ENCODE peak calls at places on chromosomes 3 and 15, in seven cellular contexts. One of them, this sample, is unnamed.

GRCh38 chr15:29045717-29046116 is 159.9 kb downstream of the APBA2 start:
- DNase-seq in trophoblast cell: peak
- DNase-seq in H1: no peak
- DNase-seq in H9: no peak
- DNase-seq in mesenchymal stem cell: peak
- DNase-seq in mesendoderm: no peak
- DNase-seq in neuronal stem cell: no peak
- DNase-seq in this sample: peak

GRCh38 chr3:190053919-190054672 is 66.6 kb downstream of the P3H2 start:
- DNase-seq in mesenchymal stem cell: peak
- DNase-seq in neuronal stem cell: no peak
- DNase-seq in H9: no peak
- DNase-seq in mesendoderm: peak
- DNase-seq in H1: no peak
- DNase-seq in trophoblast cell: peak
- DNase-seq in this sample: peak

GRCh38 chr15:85825719-85826118 is 31.0 kb upstream of the KLHL25 start:
- DNase-seq in H9: no peak
- DNase-seq in neuronal stem cell: no peak
- DNase-seq in trophoblast cell: peak
- DNase-seq in H1: no peak
- DNase-seq in mesenchymal stem cell: no peak
- DNase-seq in mesendoderm: no peak
- DNase-seq in this sample: no peak

GRCh38 chr15:98668566-98669308 is 20.4 kb downstream of the IGF1R start:
- DNase-seq in neuronal stem cell: no peak
- DNase-seq in mesenchymal stem cell: peak
- DNase-seq in H9: no peak
- DNase-seq in H1: no peak
- DNase-seq in trophoblast cell: no peak
- DNase-seq in mesendoderm: no peak
- DNase-seq in this sample: peak

GRCh38 chr3:48352546-48352945 is 19.1 kb upstream of the SPINK8 start:
- DNase-seq in neuronal stem cell: no peak
- DNase-seq in mesenchymal stem cell: no peak
- DNase-seq in H9: no peak
- DNase-seq in H1: no peak
- DNase-seq in trophoblast cell: no peak
- DNase-seq in mesendoderm: no peak
- DNase-seq in this sample: no peak

GRCh38 chr3:165133188-165133899 is 55.0 kb upstream of the SI start:
- DNase-seq in trophoblast cell: no peak
- DNase-seq in H9: no peak
- DNase-seq in H1: no peak
- DNase-seq in mesenchymal stem cell: no peak
- DNase-seq in neuronal stem cell: no peak
- DNase-seq in mesendoderm: no peak
- DNase-seq in this sample: no peak

GRCh38 chr3:9916346-9916733 is 558 bp upstream of the IL17RC start:
- DNase-seq in H9: no peak
- DNase-seq in trophoblast cell: peak
- DNase-seq in mesendoderm: peak
- DNase-seq in mesenchymal stem cell: peak
- DNase-seq in H1: no peak
- DNase-seq in neuronal stem cell: no peak
- DNase-seq in this sample: peak

GRCh38 chr15:50993598-50993997 is 85.1 kb downstream of the AP4E1 start:
- DNase-seq in H9: no peak
- DNase-seq in neuronal stem cell: no peak
- DNase-seq in trophoblast cell: no peak
- DNase-seq in mesenchymal stem cell: no peak
- DNase-seq in mesendoderm: no peak
- DNase-seq in H1: no peak
- DNase-seq in this sample: peak

GRCh38 chr15:63913786-63914185 is 80.0 kb upstream of the HERC1 start:
- DNase-seq in mesendoderm: peak
- DNase-seq in neuronal stem cell: no peak
- DNase-seq in H9: no peak
- DNase-seq in mesenchymal stem cell: no peak
- DNase-seq in H1: no peak
- DNase-seq in trophoblast cell: no peak
- DNase-seq in this sample: no peak

GRCh38 chr3:48301814-48302194 is 31.7 kb downstream of the SPINK8 start:
- DNase-seq in mesenchymal stem cell: no peak
- DNase-seq in H1: no peak
- DNase-seq in trophoblast cell: peak
- DNase-seq in mesendoderm: peak
- DNase-seq in H9: no peak
- DNase-seq in neuronal stem cell: peak
- DNase-seq in this sample: peak

GRCh38 chr3:197878427-197878826 is 71.6 kb upstream of the RPL35A start:
- DNase-seq in H1: no peak
- DNase-seq in mesendoderm: no peak
- DNase-seq in neuronal stem cell: no peak
- DNase-seq in H9: no peak
- DNase-seq in mesenchymal stem cell: no peak
- DNase-seq in trophoblast cell: peak
- DNase-seq in this sample: no peak

GRCh38 chr15:48005921-48006541 is 114.8 kb upstream of the SLC24A5 start:
- DNase-seq in mesenchymal stem cell: no peak
- DNase-seq in H9: no peak
- DNase-seq in trophoblast cell: no peak
- DNase-seq in neuronal stem cell: no peak
- DNase-seq in H1: no peak
- DNase-seq in mesendoderm: peak
- DNase-seq in this sample: no peak

GRCh38 chr15:99472416-99473145 is 93.2 kb upstream of the MEF2A start:
- DNase-seq in trophoblast cell: no peak
- DNase-seq in neuronal stem cell: no peak
- DNase-seq in H1: no peak
- DNase-seq in H9: no peak
- DNase-seq in mesendoderm: no peak
- DNase-seq in mesenchymal stem cell: no peak
- DNase-seq in this sample: no peak

GRCh38 chr15:58329781-58330467 is 101.9 kb upstream of the LIPC start:
- DNase-seq in mesendoderm: peak
- DNase-seq in trophoblast cell: peak
- DNase-seq in H9: no peak
- DNase-seq in H1: no peak
- DNase-seq in mesenchymal stem cell: peak
- DNase-seq in neuronal stem cell: no peak
- DNase-seq in this sample: no peak

GRCh38 chr3:42914771-42915515 is 9.0 kb downstream of the ZNF662 start:
- DNase-seq in H1: no peak
- DNase-seq in mesendoderm: peak
- DNase-seq in neuronal stem cell: no peak
- DNase-seq in mesenchymal stem cell: no peak
- DNase-seq in H9: no peak
- DNase-seq in trophoblast cell: no peak
- DNase-seq in this sample: no peak

GRCh38 chr3:10268116-10268515 is 19.9 kb downstream of the TATDN2 start:
- DNase-seq in trophoblast cell: no peak
- DNase-seq in H9: no peak
- DNase-seq in neuronal stem cell: no peak
- DNase-seq in mesendoderm: no peak
- DNase-seq in mesenchymal stem cell: no peak
- DNase-seq in H1: no peak
- DNase-seq in this sample: no peak

GRCh38 chr15:57364282-57365007 is 11.9 kb upstream of the CGNL1 start:
- DNase-seq in mesenchymal stem cell: peak
- DNase-seq in mesendoderm: peak
- DNase-seq in neuronal stem cell: no peak
- DNase-seq in H1: no peak
- DNase-seq in trophoblast cell: no peak
- DNase-seq in H9: peak
- DNase-seq in this sample: peak

GRCh38 chr3:71732637-71733036 is 7.4 kb upstream of the EIF4E3 start:
- DNase-seq in mesenchymal stem cell: no peak
- DNase-seq in H1: no peak
- DNase-seq in neuronal stem cell: no peak
- DNase-seq in trophoblast cell: no peak
- DNase-seq in mesendoderm: no peak
- DNase-seq in H9: no peak
- DNase-seq in this sample: no peak

GRCh38 chr3:187519428-187519890 is 150.7 kb downstream of the SST start:
- DNase-seq in trophoblast cell: no peak
- DNase-seq in H1: peak
- DNase-seq in mesenchymal stem cell: no peak
- DNase-seq in H9: peak
- DNase-seq in mesendoderm: peak
- DNase-seq in neuronal stem cell: peak
- DNase-seq in this sample: no peak

GRCh38 chr3:193735850-193736249 is 142.8 kb downstream of the OPA1 start:
- DNase-seq in trophoblast cell: no peak
- DNase-seq in neuronal stem cell: no peak
- DNase-seq in H9: no peak
- DNase-seq in H1: no peak
- DNase-seq in mesenchymal stem cell: no peak
- DNase-seq in mesendoderm: no peak
- DNase-seq in this sample: no peak

GRCh38 chr3:128845695-128846491 is 33.5 kb upstream of the ACAD9 start:
- DNase-seq in trophoblast cell: peak
- DNase-seq in neuronal stem cell: peak
- DNase-seq in mesendoderm: peak
- DNase-seq in mesenchymal stem cell: peak
- DNase-seq in H9: peak
- DNase-seq in H1: peak
- DNase-seq in this sample: peak

GRCh38 chr15:44536962-44537727 is at the start of gene EIF3J:
- DNase-seq in mesendoderm: no peak
- DNase-seq in H1: no peak
- DNase-seq in neuronal stem cell: peak
- DNase-seq in mesenchymal stem cell: peak
- DNase-seq in H9: peak
- DNase-seq in trophoblast cell: peak
- DNase-seq in this sample: peak

GRCh38 chr15:100923076-100923475 is 3.9 kb downstream of the LRRK1 start:
- DNase-seq in trophoblast cell: peak
- DNase-seq in H1: no peak
- DNase-seq in mesenchymal stem cell: no peak
- DNase-seq in neuronal stem cell: no peak
- DNase-seq in H9: no peak
- DNase-seq in mesendoderm: no peak
- DNase-seq in this sample: no peak

GRCh38 chr3:149352556-149352955 is 19.1 kb upstream of the TM4SF18 start:
- DNase-seq in H9: peak
- DNase-seq in mesenchymal stem cell: peak
- DNase-seq in neuronal stem cell: peak
- DNase-seq in mesendoderm: peak
- DNase-seq in trophoblast cell: peak
- DNase-seq in H1: peak
- DNase-seq in this sample: peak

GRCh38 chr3:124780767-124781485 is 50.7 kb downstream of the UMPS start:
- DNase-seq in H1: no peak
- DNase-seq in neuronal stem cell: no peak
- DNase-seq in H9: no peak
- DNase-seq in trophoblast cell: peak
- DNase-seq in mesendoderm: peak
- DNase-seq in mesenchymal stem cell: peak
- DNase-seq in this sample: peak

GRCh38 chr3:105857963-105858362 is 10.8 kb downstream of the CBLB start:
- DNase-seq in neuronal stem cell: no peak
- DNase-seq in H1: no peak
- DNase-seq in trophoblast cell: no peak
- DNase-seq in mesendoderm: no peak
- DNase-seq in mesenchymal stem cell: no peak
- DNase-seq in H9: no peak
- DNase-seq in this sample: no peak

GRCh38 chr3:23751485-23751811 is 54.3 kb upstream of the UBE2E1 start:
- DNase-seq in neuronal stem cell: peak
- DNase-seq in trophoblast cell: peak
- DNase-seq in H9: peak
- DNase-seq in H1: peak
- DNase-seq in mesendoderm: peak
- DNase-seq in mesenchymal stem cell: no peak
- DNase-seq in this sample: no peak

GRCh38 chr3:87084868-87085267 is 93.9 kb upstream of the VGLL3 start:
- DNase-seq in trophoblast cell: no peak
- DNase-seq in neuronal stem cell: no peak
- DNase-seq in H1: no peak
- DNase-seq in H9: no peak
- DNase-seq in mesenchymal stem cell: no peak
- DNase-seq in mesendoderm: no peak
- DNase-seq in this sample: peak
- H4K8ac ChIP-seq in trophoblast cell: no peak
- H4K8ac ChIP-seq in neuronal stem cell: no peak
- H4K8ac ChIP-seq in H1: no peak
- H4K8ac ChIP-seq in H9: no peak
- H4K8ac ChIP-seq in mesenchymal stem cell: no peak
- H4K8ac ChIP-seq in mesendoderm: no peak
- H4K8ac ChIP-seq in this sample: no peak

GRCh38 chr15:55494927-55495326 is 13.1 kb downstream of the DNAAF4 start:
- DNase-seq in H9: no peak
- DNase-seq in trophoblast cell: no peak
- DNase-seq in mesenchymal stem cell: no peak
- DNase-seq in mesendoderm: no peak
- DNase-seq in H1: no peak
- DNase-seq in neuronal stem cell: no peak
- DNase-seq in this sample: no peak

GRCh38 chr15:55496716-55497115 is 11.3 kb downstream of the DNAAF4 start:
- DNase-seq in neuronal stem cell: no peak
- DNase-seq in trophoblast cell: no peak
- DNase-seq in mesenchymal stem cell: no peak
- DNase-seq in H1: no peak
- DNase-seq in H9: no peak
- DNase-seq in mesendoderm: no peak
- DNase-seq in this sample: no peak

GRCh38 chr15:55499158-55499557 is 8.9 kb downstream of the DNAAF4 start:
- DNase-seq in mesenchymal stem cell: no peak
- DNase-seq in mesendoderm: no peak
- DNase-seq in trophoblast cell: no peak
- DNase-seq in H9: no peak
- DNase-seq in neuronal stem cell: no peak
- DNase-seq in H1: no peak
- DNase-seq in this sample: no peak
- H3K18ac ChIP-seq in mesenchymal stem cell: no peak
- H3K18ac ChIP-seq in mesendoderm: no peak
- H3K18ac ChIP-seq in trophoblast cell: no peak
- H3K18ac ChIP-seq in H9: no peak
- H3K18ac ChIP-seq in neuronal stem cell: no peak
- H3K18ac ChIP-seq in H1: no peak
- H3K18ac ChIP-seq in this sample: no peak

DNA sequence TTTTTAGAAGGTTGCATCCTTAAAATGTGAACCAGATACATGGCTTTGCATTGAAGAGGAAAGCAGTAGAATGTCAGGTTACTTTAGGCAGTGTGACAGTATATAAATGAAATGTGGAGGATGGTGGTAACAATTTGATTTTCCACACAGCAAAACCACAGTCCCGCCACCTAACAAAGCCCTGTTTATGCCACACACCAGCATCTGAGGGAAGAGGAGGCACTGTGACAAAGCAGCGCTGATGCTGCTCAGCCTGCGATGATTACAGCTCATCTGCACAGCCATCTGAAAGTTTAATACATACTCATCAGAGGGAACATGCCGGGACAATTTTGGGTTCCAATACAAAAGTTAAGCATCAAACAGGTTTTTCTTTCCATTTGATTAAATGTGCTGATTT is 8.9 kb downstream of the RNF7 start:
- DNase-seq in mesenchymal stem cell: no peak
- DNase-seq in H1: no peak
- DNase-seq in mesendoderm: no peak
- DNase-seq in neuronal stem cell: no peak
- DNase-seq in H9: no peak
- DNase-seq in trophoblast cell: no peak
- DNase-seq in this sample: no peak
- H4K8ac ChIP-seq in mesenchymal stem cell: peak
- H4K8ac ChIP-seq in H1: no peak
- H4K8ac ChIP-seq in mesendoderm: no peak
- H4K8ac ChIP-seq in neuronal stem cell: no peak
- H4K8ac ChIP-seq in H9: no peak
- H4K8ac ChIP-seq in trophoblast cell: no peak
- H4K8ac ChIP-seq in this sample: no peak

GRCh38 chr15:69593488-69593887 is 140.9 kb downstream of the RPLP1 start:
- DNase-seq in mesenchymal stem cell: no peak
- DNase-seq in H1: no peak
- DNase-seq in mesendoderm: no peak
- DNase-seq in neuronal stem cell: no peak
- DNase-seq in trophoblast cell: no peak
- DNase-seq in H9: no peak
- DNase-seq in this sample: no peak
- H3K18ac ChIP-seq in mesenchymal stem cell: no peak
- H3K18ac ChIP-seq in H1: no peak
- H3K18ac ChIP-seq in mesendoderm: no peak
- H3K18ac ChIP-seq in neuronal stem cell: no peak
- H3K18ac ChIP-seq in trophoblast cell: no peak
- H3K18ac ChIP-seq in H9: no peak
- H3K18ac ChIP-seq in this sample: no peak

This sample was measured in IMR-90.